ENCODE peak calls at places on chromosomes 6 and 20, in six cellular contexts. Z is CD8-positive, alpha-beta T cell; R is naive thymus-derived CD4-positive, alpha-beta T cell; F is stomach; K is sigmoid colon; P is heart right ventricle. U is an unnamed sample. For H3K4me1, the result is how much of the 10 kb centered on the place peaks cover.

GRCh38 chr6:52517502-52518278 is 59.2 kb downstream of the TRAM2 start:
- DNase-seq in Z (no peak), R (no peak), F (peak), K (peak), P (peak), U (peak)

GRCh38 chr6:66094615-66095014 is 387.6 kb upstream of the EYS start:
- DNase-seq in Z (no peak), R (no peak), F (no peak), K (peak), P (no peak), U (no peak)

GRCh38 chr20:41432620-41433602 is 66.3 kb upstream of the EMILIN3 start:
- DNase-seq in Z (no peak), R (no peak), F (no peak), K (no peak), P (no peak), U (no peak)

GRCh38 chr6:85942844-85943243 is 300.2 kb upstream of the SYNCRIP start:
- DNase-seq in Z (no peak), R (no peak), F (no peak), K (no peak), P (no peak), U (no peak)

GRCh38 chr20:47276856-47277541 is 79.5 kb downstream of the ZMYND8 start:
- DNase-seq in Z (no peak), R (no peak), F (peak), K (peak), P (peak), U (peak)

GRCh38 chr20:38165089-38165965 is at the start of gene TGM2:
- DNase-seq in Z (peak), R (peak), F (peak), K (peak), P (peak), U (peak)

GRCh38 chr6:167094820-167095637 is 27.9 kb upstream of the CCR6 start:
- DNase-seq in Z (no peak), R (no peak), F (no peak), K (no peak), P (no peak), U (no peak)

GRCh38 chr6:34049395-34050342 is 96.2 kb downstream of the GRM4 start:
- DNase-seq in Z (no peak), R (no peak), F (no peak), K (no peak), P (no peak), U (no peak)

GRCh38 chr20:12153616-12154015 is 235.9 kb downstream of the BTBD3 start:
- DNase-seq in Z (no peak), R (no peak), F (no peak), K (no peak), P (no peak), U (no peak)

GRCh38 chr20:17498641-17499040 is 32.5 kb downstream of the BFSP1 start:
- DNase-seq in Z (no peak), R (no peak), F (no peak), K (peak), P (no peak), U (no peak)

GRCh38 chr6:16985484-16986284 is 116.2 kb upstream of the STMND1 start:
- DNase-seq in Z (no peak), R (no peak), F (no peak), K (peak), P (no peak), U (no peak)

GRCh38 chr6:55748880-55749279 is 126.5 kb downstream of the BMP5 start:
- DNase-seq in Z (no peak), R (no peak), F (no peak), K (no peak), P (no peak), U (no peak)

GRCh38 chr20:44437497-44437896 is 38.2 kb upstream of the TTPAL start:
- DNase-seq in Z (no peak), R (no peak), F (no peak), K (no peak), P (no peak), U (no peak)

GRCh38 chr6:42845327-42845694 is 34.1 kb upstream of the RPL7L1 start:
- DNase-seq in Z (no peak), R (no peak), F (no peak), K (no peak), P (no peak), U (peak)

GRCh38 chr20:47487175-47487917 is 14.3 kb upstream of the NCOA3 start:
- DNase-seq in Z (peak), R (peak), F (no peak), K (no peak), P (no peak), U (no peak)

GRCh38 chr6:126475449-126475848 is 135.5 kb downstream of the CENPW start:
- DNase-seq in Z (no peak), R (no peak), F (no peak), K (no peak), P (no peak), U (no peak)

GRCh38 chr6:29631209-29631810 is 1.7 kb downstream of the GABBR1 start:
- DNase-seq in Z (no peak), R (no peak), F (no peak), K (no peak), P (no peak), U (no peak)

GRCh38 chr20:62715201-62715600 is 6.6 kb downstream of the NTSR1 start:
- DNase-seq in Z (no peak), R (no peak), F (no peak), K (no peak), P (no peak), U (no peak)

GRCh38 chr6:140956567-140957306 is 1176.0 kb upstream of the GJE1 start:
- DNase-seq in Z (no peak), R (no peak), F (no peak), K (no peak), P (no peak), U (no peak)

GRCh38 chr6:41942045-41942851 is 640 bp upstream of the CCND3 start:
- DNase-seq in Z (no peak), R (no peak), F (no peak), K (no peak), P (no peak), U (no peak)

GRCh38 chr6:133040025-133040838 is 200.9 kb upstream of the EYA4 start:
- DNase-seq in Z (no peak), R (no peak), F (no peak), K (no peak), P (no peak), U (no peak)

GRCh38 chr6:32668226-32668747 is 1.8 kb upstream of the HLA-DQB1 start:
- DNase-seq in Z (peak), R (peak), F (peak), K (no peak), P (peak), U (peak)

GRCh38 chr6:127463056-127463455 is 3.9 kb upstream of the KIAA0408 start:
- DNase-seq in Z (no peak), R (no peak), F (peak), K (no peak), P (no peak), U (no peak)

GRCh38 chr20:10660661-10661060 is 13.1 kb downstream of the JAG1 start:
- DNase-seq in Z (no peak), R (no peak), F (no peak), K (peak), P (no peak), U (no peak)

GRCh38 chr6:45454008-45454911 is 76.5 kb upstream of the SUPT3H start:
- DNase-seq in Z (no peak), R (no peak), F (no peak), K (no peak), P (no peak), U (no peak)

DNA sequence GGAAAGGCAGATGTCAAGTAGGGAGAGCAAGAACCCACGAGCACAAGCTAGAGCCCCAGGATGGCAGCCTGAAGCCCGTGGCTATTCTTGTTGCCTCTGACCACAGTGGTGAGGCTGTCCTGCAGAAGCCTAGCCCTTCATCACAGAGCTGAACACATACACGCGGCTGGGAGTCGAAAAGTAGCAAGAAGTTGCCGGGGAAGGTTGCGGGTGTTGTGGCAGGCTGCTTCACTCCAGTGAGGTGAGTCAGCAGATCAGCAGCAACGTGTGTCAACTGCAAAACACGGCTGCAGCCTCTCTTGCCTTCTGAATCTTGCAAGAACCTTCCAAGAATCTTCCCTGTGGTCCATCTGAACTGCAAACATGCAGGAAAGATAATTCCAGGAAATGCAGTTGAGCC is 10.6 kb upstream of the STX16 start:
- DNase-seq in Z (no peak), R (no peak), F (no peak), K (peak), P (no peak), U (no peak)
- H3K4me1 ChIP-seq in Z (under half), R (under half), F (under half), K (under half), P (under half), U (under half)

GRCh38 chr20:2750343-2751251 is 49.8 kb downstream of the CPXM1 start:
- DNase-seq in Z (no peak), R (no peak), F (peak), K (peak), P (no peak), U (peak)
- H3K4me3 ChIP-seq in Z (peak), R (peak), F (peak), K (no peak), P (peak), U (peak)

DNA sequence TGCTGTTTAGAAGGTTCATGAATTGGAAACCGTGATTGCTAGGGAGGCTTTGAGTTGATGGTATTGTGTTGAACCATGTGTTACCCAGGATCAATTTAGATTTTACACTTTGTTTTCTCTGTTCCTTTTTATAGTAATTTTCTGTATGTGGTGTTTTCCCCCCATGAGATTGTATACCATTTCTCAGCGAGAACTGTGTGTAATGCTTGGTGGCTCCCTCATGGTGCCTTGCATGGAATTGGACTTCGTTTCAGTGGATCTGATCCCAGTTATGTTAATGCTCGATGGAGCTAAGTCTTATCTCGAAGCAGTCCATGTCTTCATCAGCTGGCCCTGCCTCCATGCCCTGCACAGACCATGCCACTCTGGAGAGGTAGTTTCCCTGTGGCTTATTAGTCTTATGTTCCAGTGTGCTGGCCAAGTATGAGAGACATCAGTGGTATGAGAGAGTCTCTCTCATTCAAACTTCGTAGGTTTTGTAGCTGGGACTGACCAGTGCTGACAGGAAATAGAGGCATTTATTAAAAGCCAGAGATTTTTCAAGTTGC is 18.7 kb downstream of the PTPN1 start:
- DNase-seq in Z (no peak), R (no peak), F (no peak), K (no peak), P (no peak), U (no peak)
- H3K27ac ChIP-seq in Z (no peak), R (no peak), F (no peak), K (peak), P (peak), U (no peak)

GRCh38 chr6:150606258-150607043 is 6.8 kb downstream of the PLEKHG1 start:
- DNase-seq in Z (no peak), R (no peak), F (no peak), K (no peak), P (no peak), U (no peak)
- H3K4me1 ChIP-seq in Z (under half), R (under half), F (under half), K (under half), P (under half), U (under half)